ENCODE peak calls at places on chromosomes 11 and 22, in ten cellular contexts. A, V, P, G, M, U, Q, X, H and L are unnamed samples.

GRCh38 chr11:101466352-101466751 is 117.5 kb downstream of the TRPC6 start:
- DNase-seq in X (no peak), P (no peak), G (peak; percentile 89), H (no peak), U (no peak), A (no peak), Q (no peak), M (no peak), V (no peak), L (peak; percentile 17)

GRCh38 chr11:116499396-116500001 is 273.3 kb downstream of the BUD13 start:
- DNase-seq in U (peak; percentile 86), V (peak; percentile 56), X (peak; percentile 60), P (peak; percentile 72), A (peak; percentile 82), M (peak; percentile 65), G (peak; percentile 58), H (peak; percentile 94), Q (peak; percentile 69), L (peak; percentile 62)

GRCh38 chr11:103183981-103184592 is 74.9 kb downstream of the DYNC2H1 start:
- DNase-seq in U (no peak), A (no peak), H (no peak), M (no peak), Q (no peak), G (no peak), P (peak; percentile 4), X (no peak), V (no peak), L (no peak)

GRCh38 chr11:116276051-116277044 is 496.4 kb downstream of the BUD13 start:
- DNase-seq in X (peak; percentile 70), H (peak; percentile 91), A (peak; percentile 60), M (peak; percentile 75), U (peak; percentile 86), G (peak; percentile 63), P (peak; percentile 62), V (peak; percentile 62), Q (peak; percentile 67), L (peak; percentile 63)

GRCh38 chr11:38392176-38392575 is 1794.1 kb upstream of the RAG2 start:
- DNase-seq in Q (peak; percentile 75), V (no peak), P (no peak), X (no peak), G (no peak), U (no peak), M (no peak), H (no peak), A (no peak), L (no peak)

GRCh38 chr22:40345801-40346177 is 511 bp upstream of the ADSL start:
- DNase-seq in X (peak; percentile 24), H (peak; percentile 60), A (peak; percentile 75), Q (peak; percentile 19), U (peak; percentile 64), G (no peak), M (peak; percentile 56), V (peak; percentile 69), P (peak; percentile 47), L (no peak)

GRCh38 chr11:12777208-12777874 is 103.1 kb downstream of the TEAD1 start:
- DNase-seq in V (no peak), X (no peak), U (no peak), M (no peak), P (peak; percentile 54), Q (peak; percentile 21), H (no peak), G (no peak), A (no peak), L (no peak)

GRCh38 chr22:50015451-50016307 is 3.1 kb upstream of the IL17REL start:
- DNase-seq in H (peak; percentile 6), X (no peak), M (no peak), G (no peak), Q (no peak), P (no peak), A (no peak), V (no peak), U (peak; percentile 43), L (peak; percentile 26)

GRCh38 chr22:23282089-23282501 is 101.8 kb downstream of the BCR start:
- DNase-seq in Q (peak; percentile 91), A (peak; percentile 87), H (no peak), P (peak; percentile 65), U (peak; percentile 91), V (no peak), M (peak; percentile 93), G (peak; percentile 40), X (peak; percentile 50), L (peak; percentile 39)

GRCh38 chr22:28894320-28894719 is 10.9 kb downstream of the ZNRF3 start:
- DNase-seq in Q (peak; percentile 39), H (no peak), P (no peak), M (peak; percentile 48), X (peak; percentile 33), V (no peak), U (no peak), A (no peak), G (peak; percentile 49), L (no peak)

GRCh38 chr22:47245786-47246185 is 483.3 kb downstream of the TBC1D22A start:
- DNase-seq in U (no peak), X (no peak), A (no peak), G (no peak), M (no peak), V (no peak), H (no peak), Q (no peak), P (no peak), L (no peak)

GRCh38 chr11:11973866-11974265 is 34.6 kb downstream of the DKK3 start:
- DNase-seq in H (no peak), Q (no peak), A (no peak), M (no peak), V (no peak), X (peak; percentile 16), U (no peak), G (no peak), P (no peak), L (no peak)

GRCh38 chr22:19567383-19568009 is 43.3 kb upstream of the CLDN5 start:
- DNase-seq in V (no peak), H (no peak), G (no peak), A (no peak), U (no peak), M (no peak), P (no peak), Q (no peak), X (no peak), L (no peak)
- H3K4me1 ChIP-seq in V (no peaks in the 10 kb centered on the region), H (no peaks in the 10 kb centered on the region), G (peaks cover 22% of the 10 kb centered on the region), A (no peaks in the 10 kb centered on the region), U (peaks cover 17% of the 10 kb centered on the region), M (no peaks in the 10 kb centered on the region), P (no peaks in the 10 kb centered on the region), Q (peaks cover 52% of the 10 kb centered on the region), X (peaks cover 47% of the 10 kb centered on the region), L (no peaks in the 10 kb centered on the region)

GRCh38 chr11:96122601-96123044 is 198.7 kb upstream of the MTMR2 start:
- DNase-seq in H (no peak), U (no peak), A (peak; percentile 61), P (no peak), M (no peak), Q (peak; percentile 35), X (no peak), G (no peak), V (no peak), L (no peak)

GRCh38 chr11:96124155-96124554 is 200.2 kb upstream of the MTMR2 start:
- DNase-seq in X (no peak), Q (no peak), P (no peak), V (no peak), G (no peak), H (no peak), M (no peak), U (no peak), A (no peak), L (no peak)

GRCh38 chr11:96126917-96127595 is 203.1 kb upstream of the MTMR2 start:
- DNase-seq in G (no peak), X (no peak), A (no peak), V (no peak), P (no peak), M (no peak), Q (no peak), U (no peak), H (no peak), L (no peak)

GRCh38 chr11:96125400-96125799 is 201.5 kb upstream of the MTMR2 start:
- DNase-seq in U (no peak), H (no peak), A (no peak), X (no peak), P (no peak), Q (no peak), M (no peak), G (no peak), V (no peak), L (no peak)

DNA sequence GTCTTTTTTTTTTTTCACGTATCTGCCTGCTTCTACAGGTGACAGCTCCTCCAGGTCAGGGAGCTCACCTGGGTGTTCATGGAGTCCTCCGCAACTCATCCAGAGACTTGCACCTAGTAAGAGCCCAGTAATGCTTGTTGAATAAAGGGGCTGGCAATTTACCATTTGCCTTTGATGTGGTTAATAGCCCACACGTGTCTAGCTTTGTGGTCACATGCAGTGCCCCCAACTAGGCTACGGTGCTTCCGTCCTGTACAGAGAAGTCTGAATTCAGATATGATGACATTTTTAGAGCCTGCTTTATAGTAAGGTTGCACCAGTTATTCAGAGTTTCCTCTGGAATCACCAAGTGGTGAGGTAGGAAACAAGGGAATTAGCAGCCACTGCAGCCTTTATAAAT is 199.4 kb upstream of the MTMR2 start:
- DNase-seq in V (peak; percentile 24), G (no peak), A (no peak), Q (no peak), X (no peak), P (no peak), M (no peak), U (no peak), H (no peak), L (no peak)
- TF ChIP-seq CTCF in V (no peak), G (no peak), A (no peak), Q (no peak), X (no peak), P (no peak), M (no peak), U (no peak), H (no peak), L (no peak)

DNA sequence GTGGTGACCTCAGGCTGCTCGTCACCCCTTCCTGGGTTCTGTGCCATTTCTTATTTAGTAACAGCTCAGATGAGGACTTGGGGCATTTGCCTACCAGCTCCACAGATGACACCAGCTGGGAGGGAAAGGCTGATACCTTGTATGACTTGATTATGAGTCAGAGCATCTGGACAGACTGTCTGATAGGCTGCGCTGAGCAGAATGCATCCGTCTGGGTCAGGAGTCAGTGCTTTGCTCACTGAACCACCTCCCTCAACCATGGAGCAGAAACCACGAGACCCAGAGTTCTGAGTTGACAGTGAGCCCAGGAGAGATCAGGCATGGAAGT is 6.8 kb downstream of the ST14 start:
- DNase-seq in A (no peak), X (no peak), U (no peak), Q (peak; percentile 99), M (peak; percentile 94), V (peak; percentile 92), P (peak; percentile 89), G (peak; percentile 84), H (peak; percentile 67), L (no peak)
- H3K4me3 ChIP-seq in A (no peak overlapping the region), X (no peak overlapping the region), U (no peak overlapping the region), Q (no peak overlapping the region), M (no peak overlapping the region), V (peak overlapping the region; percentile 57), P (no peak overlapping the region), G (no peak overlapping the region), H (no peak overlapping the region), L (no peak overlapping the region)

GRCh38 chr11:47177229-47177845 is 658 bp upstream of the ARFGAP2 start:
- DNase-seq in H (peak; percentile 66), X (peak; percentile 67), A (peak; percentile 97), U (peak; percentile 71), P (peak; percentile 84), M (peak; percentile 77), Q (peak; percentile 67), V (peak; percentile 94), G (peak; percentile 75), L (peak; percentile 69)
- H3K4me1 ChIP-seq in H (peaks cover 6% of the 10 kb centered on the region), X (peaks cover 88% of the 10 kb centered on the region), A (peaks cover 16% of the 10 kb centered on the region), U (peaks cover 39% of the 10 kb centered on the region), P (peaks cover 12% of the 10 kb centered on the region), M (peaks cover 40% of the 10 kb centered on the region), Q (peaks cover 8% of the 10 kb centered on the region), V (peaks cover 22% of the 10 kb centered on the region), G (peaks cover 25% of the 10 kb centered on the region), L (peaks cover 11% of the 10 kb centered on the region)